ENCODE peak calls at places on chromosomes 4 and X, in six cellular contexts. One of them, this sample, is unnamed.

GRCh38 chr4:126113058-126113457 is 798.3 kb downstream of the FAT4 start:
- DNase-seq in fibroblast of mammary gland: no peak
- DNase-seq in DND-41: no peak
- DNase-seq in foreskin fibroblast: no peak
- DNase-seq in left lung: no peak
- DNase-seq in astrocyte of the spinal cord: no peak
- DNase-seq in this sample: no peak

GRCh38 chr4:8854866-8855265 is 16.8 kb downstream of the HMX1 start:
- DNase-seq in fibroblast of mammary gland: peak; percentile 64
- DNase-seq in DND-41: no peak
- DNase-seq in foreskin fibroblast: peak; percentile 51
- DNase-seq in left lung: no peak
- DNase-seq in astrocyte of the spinal cord: peak; percentile 13
- DNase-seq in this sample: peak; percentile 24

GRCh38 chr4:27930976-27931375 is 1070.3 kb downstream of the STIM2 start:
- DNase-seq in fibroblast of mammary gland: no peak
- DNase-seq in DND-41: no peak
- DNase-seq in foreskin fibroblast: no peak
- DNase-seq in left lung: no peak
- DNase-seq in astrocyte of the spinal cord: no peak
- DNase-seq in this sample: no peak

GRCh38 chr4:115781528-115782146 is 668.2 kb upstream of the NDST4 start:
- DNase-seq in fibroblast of mammary gland: no peak
- DNase-seq in DND-41: peak; percentile 50
- DNase-seq in foreskin fibroblast: no peak
- DNase-seq in left lung: no peak
- DNase-seq in astrocyte of the spinal cord: no peak
- DNase-seq in this sample: no peak

GRCh38 chrX:54288277-54288676 is 69.6 kb downstream of the WNK3 start:
- DNase-seq in fibroblast of mammary gland: peak; percentile 7
- DNase-seq in DND-41: no peak
- DNase-seq in foreskin fibroblast: peak; percentile 15
- DNase-seq in left lung: no peak
- DNase-seq in astrocyte of the spinal cord: no peak
- DNase-seq in this sample: peak; percentile 0

GRCh38 chr4:74203467-74203866 is 45.5 kb downstream of the MTHFD2L start:
- DNase-seq in fibroblast of mammary gland: no peak
- DNase-seq in DND-41: no peak
- DNase-seq in foreskin fibroblast: no peak
- DNase-seq in left lung: no peak
- DNase-seq in astrocyte of the spinal cord: no peak
- DNase-seq in this sample: no peak

GRCh38 chr4:152293527-152293926 is 242.4 kb downstream of the FBXW7 start:
- DNase-seq in fibroblast of mammary gland: no peak
- DNase-seq in DND-41: no peak
- DNase-seq in foreskin fibroblast: no peak
- DNase-seq in left lung: no peak
- DNase-seq in astrocyte of the spinal cord: no peak
- DNase-seq in this sample: no peak

GRCh38 chr4:7206385-7206784 is 14.0 kb downstream of the SORCS2 start:
- DNase-seq in fibroblast of mammary gland: peak; percentile 78
- DNase-seq in DND-41: no peak
- DNase-seq in foreskin fibroblast: peak; percentile 69
- DNase-seq in left lung: peak; percentile 55
- DNase-seq in astrocyte of the spinal cord: peak; percentile 73
- DNase-seq in this sample: peak; percentile 58

GRCh38 chrX:10288400-10288799 is 131.6 kb downstream of the CLCN4 start:
- DNase-seq in fibroblast of mammary gland: no peak
- DNase-seq in DND-41: no peak
- DNase-seq in foreskin fibroblast: no peak
- DNase-seq in left lung: no peak
- DNase-seq in astrocyte of the spinal cord: peak; percentile 13
- DNase-seq in this sample: peak; percentile 1

GRCh38 chr4:138910914-138911336 is 104.7 kb upstream of the NOCT start:
- DNase-seq in fibroblast of mammary gland: peak; percentile 70
- DNase-seq in DND-41: no peak
- DNase-seq in foreskin fibroblast: peak; percentile 48
- DNase-seq in left lung: peak; percentile 75
- DNase-seq in astrocyte of the spinal cord: peak; percentile 88
- DNase-seq in this sample: peak; percentile 97

GRCh38 chr4:123976285-123976684 is 579.7 kb downstream of the SPRY1 start:
- DNase-seq in fibroblast of mammary gland: peak; percentile 33
- DNase-seq in DND-41: no peak
- DNase-seq in foreskin fibroblast: no peak
- DNase-seq in left lung: no peak
- DNase-seq in astrocyte of the spinal cord: peak; percentile 32
- DNase-seq in this sample: no peak

GRCh38 chr4:87152310-87153061 is 67.9 kb downstream of the KLHL8 start:
- DNase-seq in fibroblast of mammary gland: peak; percentile 7
- DNase-seq in DND-41: no peak
- DNase-seq in foreskin fibroblast: no peak
- DNase-seq in left lung: no peak
- DNase-seq in astrocyte of the spinal cord: no peak
- DNase-seq in this sample: peak; percentile 13

GRCh38 chrX:19986531-19986930 is 4.3 kb downstream of the BCLAF3 start:
- DNase-seq in fibroblast of mammary gland: no peak
- DNase-seq in DND-41: no peak
- DNase-seq in foreskin fibroblast: no peak
- DNase-seq in left lung: no peak
- DNase-seq in astrocyte of the spinal cord: no peak
- DNase-seq in this sample: no peak

GRCh38 chr4:22412013-22412412 is 103.9 kb downstream of the ADGRA3 start:
- DNase-seq in fibroblast of mammary gland: no peak
- DNase-seq in DND-41: no peak
- DNase-seq in foreskin fibroblast: no peak
- DNase-seq in left lung: no peak
- DNase-seq in astrocyte of the spinal cord: no peak
- DNase-seq in this sample: no peak

GRCh38 chr4:22408474-22408873 is 107.4 kb downstream of the ADGRA3 start:
- DNase-seq in fibroblast of mammary gland: no peak
- DNase-seq in DND-41: no peak
- DNase-seq in foreskin fibroblast: no peak
- DNase-seq in left lung: no peak
- DNase-seq in astrocyte of the spinal cord: no peak
- DNase-seq in this sample: no peak

GRCh38 chr4:22413416-22413815 is 102.5 kb downstream of the ADGRA3 start:
- DNase-seq in fibroblast of mammary gland: no peak
- DNase-seq in DND-41: no peak
- DNase-seq in foreskin fibroblast: no peak
- DNase-seq in left lung: no peak
- DNase-seq in astrocyte of the spinal cord: no peak
- DNase-seq in this sample: no peak

GRCh38 chr4:22407361-22407760 is 108.5 kb downstream of the ADGRA3 start:
- DNase-seq in fibroblast of mammary gland: no peak
- DNase-seq in DND-41: no peak
- DNase-seq in foreskin fibroblast: no peak
- DNase-seq in left lung: no peak
- DNase-seq in astrocyte of the spinal cord: no peak
- DNase-seq in this sample: no peak

DNA sequence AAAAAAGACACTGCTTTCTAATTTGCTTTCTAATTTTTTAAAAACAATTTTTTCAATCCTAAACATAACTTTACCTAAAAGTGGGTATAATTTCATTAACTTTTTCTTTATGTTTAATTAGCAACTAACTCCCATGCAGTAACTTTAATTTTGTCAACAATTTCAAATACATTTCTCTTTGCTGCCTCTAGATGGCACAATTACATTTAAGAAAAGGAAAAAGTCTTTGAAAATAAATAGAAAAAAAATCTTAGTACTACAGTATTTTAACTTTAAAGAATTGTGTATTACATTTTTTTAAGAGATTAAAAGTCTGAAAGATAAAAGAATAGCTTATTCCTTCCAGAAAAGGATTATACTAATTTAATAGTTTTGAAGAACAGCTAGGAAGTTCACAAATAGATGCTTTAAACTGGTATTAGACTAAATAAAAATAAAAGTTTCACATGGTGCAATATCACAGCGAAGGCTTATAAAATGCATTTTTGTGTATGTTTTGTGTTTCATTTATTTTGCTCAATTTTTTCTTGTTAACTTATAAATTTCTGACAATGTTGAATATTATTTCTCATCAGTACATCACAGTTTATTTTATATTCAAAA is 105.1 kb downstream of the ADGRA3 start:
- DNase-seq in fibroblast of mammary gland: peak; percentile 19
- DNase-seq in DND-41: no peak
- DNase-seq in foreskin fibroblast: peak; percentile 18
- DNase-seq in left lung: no peak
- DNase-seq in astrocyte of the spinal cord: peak; percentile 37
- DNase-seq in this sample: peak; percentile 40
- TF ChIP-seq CTCF in fibroblast of mammary gland: peak; percentile 41
- TF ChIP-seq CTCF in DND-41: peak; percentile 59
- TF ChIP-seq CTCF in foreskin fibroblast: peak; percentile 28
- TF ChIP-seq CTCF in left lung: peak; percentile 46
- TF ChIP-seq CTCF in astrocyte of the spinal cord: peak; percentile 36
- TF ChIP-seq CTCF in this sample: no peak

DNA sequence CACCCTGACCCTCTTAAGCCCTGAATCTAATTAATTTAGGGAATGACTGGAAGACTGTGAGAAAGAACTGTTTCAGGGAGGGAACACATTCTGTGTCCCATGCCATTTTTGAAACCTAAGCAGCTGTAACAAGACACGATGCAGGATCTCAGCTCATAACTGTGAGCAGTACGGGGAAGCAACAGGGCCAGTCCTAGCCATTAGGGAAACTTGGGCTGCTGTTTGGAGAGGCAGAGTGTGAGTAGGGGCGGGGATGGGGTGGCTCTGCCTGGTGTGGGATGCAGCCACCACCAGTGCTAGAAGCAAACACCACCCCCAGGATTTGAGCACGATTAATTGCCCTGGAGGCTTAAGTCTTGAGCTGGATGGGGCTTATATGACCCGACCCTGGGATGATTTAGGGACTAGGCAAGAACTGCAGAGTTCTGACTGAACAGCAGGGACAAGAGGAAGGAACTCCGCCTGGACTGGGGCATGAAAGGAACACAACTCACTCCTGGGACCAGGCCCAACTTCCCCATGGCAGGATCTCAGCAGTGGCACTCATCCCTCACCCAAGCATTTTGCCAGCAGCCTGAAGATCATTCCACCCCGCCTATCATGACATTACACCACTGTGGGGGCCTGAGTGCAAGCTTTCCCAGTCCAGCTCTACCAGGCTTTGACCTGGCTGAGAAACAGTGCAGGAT is 43.1 kb downstream of the ATRX start:
- DNase-seq in fibroblast of mammary gland: peak; percentile 11
- DNase-seq in DND-41: no peak
- DNase-seq in foreskin fibroblast: peak; percentile 37
- DNase-seq in left lung: no peak
- DNase-seq in astrocyte of the spinal cord: no peak
- DNase-seq in this sample: no peak
- H3K4me3 ChIP-seq in fibroblast of mammary gland: no peak overlapping the region
- H3K4me3 ChIP-seq in DND-41: no peak overlapping the region
- H3K4me3 ChIP-seq in foreskin fibroblast: no peak overlapping the region
- H3K4me3 ChIP-seq in left lung: no peak overlapping the region
- H3K4me3 ChIP-seq in astrocyte of the spinal cord: no peak overlapping the region
- H3K4me3 ChIP-seq in this sample: no peak overlapping the region

DNA sequence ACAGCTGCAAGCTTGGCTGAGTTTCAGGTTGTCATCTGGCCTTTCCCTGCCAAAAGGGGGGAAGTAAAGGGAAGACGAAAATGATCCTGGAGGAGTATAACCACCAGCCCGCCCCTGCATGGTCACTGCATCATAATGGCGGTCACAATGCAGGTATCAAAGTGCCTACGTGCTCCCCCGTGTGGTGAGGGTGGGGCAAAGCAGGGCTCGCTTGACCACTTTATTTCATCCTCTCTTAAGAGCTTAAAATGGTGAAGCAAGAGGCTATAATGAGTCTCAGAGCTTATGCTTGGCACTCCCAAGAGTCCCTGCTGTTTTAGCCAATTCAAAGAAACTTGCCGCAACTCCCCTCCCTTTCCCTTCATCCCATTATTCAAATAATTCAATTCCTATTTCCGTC is 105.6 kb downstream of the APOOL start:
- DNase-seq in fibroblast of mammary gland: peak; percentile 19
- DNase-seq in DND-41: no peak
- DNase-seq in foreskin fibroblast: no peak
- DNase-seq in left lung: no peak
- DNase-seq in astrocyte of the spinal cord: no peak
- DNase-seq in this sample: no peak
- TF ChIP-seq CTCF in fibroblast of mammary gland: peak; percentile 46
- TF ChIP-seq CTCF in DND-41: peak; percentile 40
- TF ChIP-seq CTCF in foreskin fibroblast: peak; percentile 8
- TF ChIP-seq CTCF in left lung: peak; percentile 28
- TF ChIP-seq CTCF in astrocyte of the spinal cord: peak; percentile 49
- TF ChIP-seq CTCF in this sample: no peak

GRCh38 chrX:153728951-153729631 is 4.4 kb downstream of the ABCD1 start:
- DNase-seq in fibroblast of mammary gland: no peak
- DNase-seq in DND-41: no peak
- DNase-seq in foreskin fibroblast: no peak
- DNase-seq in left lung: no peak
- DNase-seq in astrocyte of the spinal cord: no peak
- DNase-seq in this sample: no peak

GRCh38 chrX:153732406-153732805 is 7.8 kb downstream of the ABCD1 start:
- DNase-seq in fibroblast of mammary gland: no peak
- DNase-seq in DND-41: no peak
- DNase-seq in foreskin fibroblast: no peak
- DNase-seq in left lung: no peak
- DNase-seq in astrocyte of the spinal cord: no peak
- DNase-seq in this sample: peak; percentile 13

GRCh38 chrX:153733651-153734240 is 9.1 kb downstream of the ABCD1 start:
- DNase-seq in fibroblast of mammary gland: no peak
- DNase-seq in DND-41: no peak
- DNase-seq in foreskin fibroblast: no peak
- DNase-seq in left lung: no peak
- DNase-seq in astrocyte of the spinal cord: no peak
- DNase-seq in this sample: no peak

GRCh38 chrX:153731845-153732215 is 7.2 kb downstream of the ABCD1 start:
- DNase-seq in fibroblast of mammary gland: no peak
- DNase-seq in DND-41: no peak
- DNase-seq in foreskin fibroblast: no peak
- DNase-seq in left lung: no peak
- DNase-seq in astrocyte of the spinal cord: no peak
- DNase-seq in this sample: no peak

GRCh38 chrX:153731117-153731844 is 6.6 kb downstream of the ABCD1 start:
- DNase-seq in fibroblast of mammary gland: peak; percentile 27
- DNase-seq in DND-41: no peak
- DNase-seq in foreskin fibroblast: peak; percentile 53
- DNase-seq in left lung: no peak
- DNase-seq in astrocyte of the spinal cord: no peak
- DNase-seq in this sample: no peak
- H3K4me3 ChIP-seq in fibroblast of mammary gland: no peak overlapping the region
- H3K4me3 ChIP-seq in DND-41: no peak overlapping the region
- H3K4me3 ChIP-seq in foreskin fibroblast: no peak overlapping the region
- H3K4me3 ChIP-seq in left lung: no peak overlapping the region
- H3K4me3 ChIP-seq in astrocyte of the spinal cord: no peak overlapping the region
- H3K4me3 ChIP-seq in this sample: no peak overlapping the region

GRCh38 chr4:82275431-82276423 is 98.1 kb downstream of the HNRNPD start:
- DNase-seq in fibroblast of mammary gland: no peak
- DNase-seq in DND-41: no peak
- DNase-seq in foreskin fibroblast: no peak
- DNase-seq in left lung: no peak
- DNase-seq in astrocyte of the spinal cord: no peak
- DNase-seq in this sample: peak; percentile 16
- TF ChIP-seq CTCF in fibroblast of mammary gland: no peak
- TF ChIP-seq CTCF in DND-41: peak; percentile 20
- TF ChIP-seq CTCF in foreskin fibroblast: no peak
- TF ChIP-seq CTCF in left lung: no peak
- TF ChIP-seq CTCF in astrocyte of the spinal cord: no peak
- TF ChIP-seq CTCF in this sample: no peak

This sample was measured in bronchial epithelial cell.